ENCODE peak calls at places on chromosomes 12 and 14, in seven cellular contexts. L is GM20000; G is CD4-positive, alpha-beta T cell; C is activated CD4-positive, alpha-beta T cell treated with anti-CD3 and anti-CD28 coated beads for 1 hour; Y is GM13976; W is brain microvascular endothelial cell; A is naive thymus-derived CD8-positive, alpha-beta T cell. V is an unnamed sample.

GRCh38 chr12:118986043-118986442 is 4.7 kb downstream of the SRRM4 start:
- DNase-seq in L (no peak), G (no peak), C (no peak), Y (no peak), W (no peak), A (no peak), V (no peak)

GRCh38 chr12:118189761-118190181 is 53.8 kb downstream of the PEBP1 start:
- DNase-seq in L (no peak), G (no peak), C (no peak), Y (no peak), W (peak), A (no peak), V (no peak)

GRCh38 chr14:94665121-94665520 is 52.9 kb downstream of the SERPINA3 start:
- DNase-seq in L (no peak), G (no peak), C (no peak), Y (no peak), W (peak), A (no peak), V (no peak)

GRCh38 chr14:76282581-76282980 is 93.4 kb upstream of the ESRRB start:
- DNase-seq in L (no peak), G (no peak), C (no peak), Y (no peak), W (no peak), A (no peak), V (no peak)

GRCh38 chr12:1213205-1213604 is 222.2 kb downstream of the ERC1 start:
- DNase-seq in L (no peak), G (no peak), C (no peak), Y (no peak), W (no peak), A (no peak), V (no peak)

GRCh38 chr12:100862600-100863149 is 68.1 kb downstream of the ANO4 start:
- DNase-seq in L (no peak), G (no peak), C (no peak), Y (no peak), W (no peak), A (no peak), V (no peak)

GRCh38 chr12:26863515-26863914 is 30.5 kb upstream of the ITPR2 start:
- DNase-seq in L (no peak), G (no peak), C (no peak), Y (no peak), W (no peak), A (no peak), V (peak)

GRCh38 chr12:12265571-12266388 is 1.1 kb downstream of the LRP6 start:
- DNase-seq in L (peak), G (no peak), C (no peak), Y (no peak), W (peak), A (no peak), V (peak)

GRCh38 chr12:750356-751191 is 1.8 kb upstream of the WNK1 start:
- DNase-seq in L (no peak), G (no peak), C (no peak), Y (no peak), W (no peak), A (no peak), V (peak)

GRCh38 chr12:1810201-1810930 is 10.0 kb upstream of the LRTM2 start:
- DNase-seq in L (no peak), G (no peak), C (no peak), Y (no peak), W (peak), A (no peak), V (no peak)

GRCh38 chr14:96362965-96363750 is at the start of the genes ATG2B and GSKIP:
- DNase-seq in L (peak), G (peak), C (peak), Y (peak), W (peak), A (peak), V (peak)

GRCh38 chr14:37708481-37708880 is 113.1 kb downstream of the TTC6 start:
- DNase-seq in L (no peak), G (no peak), C (no peak), Y (no peak), W (no peak), A (no peak), V (no peak)

GRCh38 chr14:39469094-39469710 is 37.0 kb upstream of the FBXO33 start:
- DNase-seq in L (peak), G (peak), C (no peak), Y (no peak), W (no peak), A (peak), V (peak)

GRCh38 chr12:53053223-53054111 is 3.6 kb downstream of the TNS2 start:
- DNase-seq in L (no peak), G (peak), C (peak), Y (no peak), W (no peak), A (peak), V (peak)

GRCh38 chr12:226401-226800 is 12.4 kb upstream of the SLC6A12 start:
- DNase-seq in L (no peak), G (no peak), C (no peak), Y (no peak), W (no peak), A (no peak), V (no peak)

GRCh38 chr12:18079541-18080230 is 10.3 kb downstream of the RERGL start:
- DNase-seq in L (no peak), G (no peak), C (no peak), Y (no peak), W (no peak), A (no peak), V (no peak)

GRCh38 chr12:3869860-3870259 is 3.3 kb downstream of the PARP11 start:
- DNase-seq in L (no peak), G (no peak), C (peak), Y (no peak), W (no peak), A (no peak), V (peak)

GRCh38 chr12:1130164-1130563 is 139.1 kb downstream of the ERC1 start:
- DNase-seq in L (no peak), G (no peak), C (no peak), Y (no peak), W (no peak), A (no peak), V (peak)

GRCh38 chr14:58297412-58297761 is 968 bp upstream of the ARID4A start:
- DNase-seq in L (no peak), G (no peak), C (no peak), Y (no peak), W (peak), A (no peak), V (no peak)

GRCh38 chr14:92644166-92644565 is 104.3 kb downstream of the LGMN start:
- DNase-seq in L (no peak), G (no peak), C (no peak), Y (peak), W (peak), A (no peak), V (no peak)

GRCh38 chr14:101232340-101233015 is 328.8 kb upstream of the DIO3 start:
- DNase-seq in L (no peak), G (no peak), C (no peak), Y (no peak), W (no peak), A (peak), V (no peak)

GRCh38 chr12:103586791-103587370 is at the start of gene STAB2:
- DNase-seq in L (no peak), G (no peak), C (no peak), Y (no peak), W (no peak), A (no peak), V (no peak)

GRCh38 chr14:90204516-90204915 is 51.8 kb upstream of the PSMC1 start:
- DNase-seq in L (no peak), G (no peak), C (no peak), Y (no peak), W (no peak), A (no peak), V (no peak)